ENCODE peak calls at places on chromosome 21, in six cellular contexts. W is left lobe of liver, N is iPS DF 19.7, T is heart left ventricle, R is T1000, S is GM10248. L is an unnamed sample.
A peak's percentile ranks its signal among the peaks of the same experiment; 100 is the strongest.

GRCh38 chr21:45154511-45155508 is 80.4 kb downstream of the ADARB1 start:
- DNase-seq in W (no peak), N (no peak), T (no peak), R (no peak), S (no peak), L (peak; percentile 81)

GRCh38 chr21:33434770-33435360 is 31.7 kb downstream of the IFNGR2 start:
- DNase-seq in W (no peak), N (no peak), T (no peak), R (peak; percentile 35), S (peak; percentile 86), L (no peak)

GRCh38 chr21:33023574-33024277 is 2.0 kb upstream of the OLIG2 start:
- DNase-seq in W (no peak), N (no peak), T (no peak), R (no peak), S (no peak), L (no peak)

GRCh38 chr21:39669976-39670671 is 57.4 kb downstream of the B3GALT5 start:
- DNase-seq in W (no peak), N (no peak), T (no peak), R (no peak), S (no peak), L (peak; percentile 75)

GRCh38 chr21:41169258-41169576 is 1.3 kb downstream of the BACE2 start:
- DNase-seq in W (no peak), N (no peak), T (no peak), R (no peak), S (no peak), L (no peak)

GRCh38 chr21:32335601-32336575 is 37.2 kb downstream of the MRAP start:
- DNase-seq in W (peak; percentile 40), N (no peak), T (no peak), R (no peak), S (no peak), L (no peak)

GRCh38 chr21:44483288-44484237 is 28.3 kb downstream of the LRRC3 start:
- DNase-seq in W (no peak), N (no peak), T (no peak), R (no peak), S (no peak), L (no peak)

GRCh38 chr21:36465481-36465880 is 14.4 kb downstream of the CLDN14 start:
- DNase-seq in W (no peak), N (no peak), T (no peak), R (no peak), S (no peak), L (no peak)

GRCh38 chr21:44702973-44703730 is 6.2 kb downstream of the KRTAP10-12 start:
- DNase-seq in W (no peak), N (no peak), T (no peak), R (no peak), S (no peak), L (peak; percentile 73)

GRCh38 chr21:38351961-38352521 is 95.2 kb downstream of the KCNJ15 start:
- DNase-seq in W (no peak), N (peak; percentile 50), T (no peak), R (no peak), S (no peak), L (no peak)

GRCh38 chr21:26077523-26077922 is 93.0 kb downstream of the APP start:
- DNase-seq in W (no peak), N (no peak), T (no peak), R (no peak), S (no peak), L (no peak)

GRCh38 chr21:15066231-15066577 is 1.4 kb upstream of the NRIP1 start:
- DNase-seq in W (no peak), N (no peak), T (no peak), R (no peak), S (no peak), L (no peak)

GRCh38 chr21:41754481-41754891 is 12.4 kb downstream of the RIPK4 start:
- DNase-seq in W (no peak), N (no peak), T (no peak), R (no peak), S (no peak), L (no peak)

GRCh38 chr21:44878053-44878982 is 4.8 kb upstream of the PTTG1IP start:
- DNase-seq in W (peak; percentile 76), N (no peak), T (no peak), R (no peak), S (no peak), L (no peak)

GRCh38 chr21:41247561-41247968 is 69.0 kb upstream of the FAM3B start:
- DNase-seq in W (peak; percentile 53), N (no peak), T (peak; percentile 23), R (no peak), S (no peak), L (peak; percentile 73)

GRCh38 chr21:25838809-25839208 is 104.0 kb downstream of the GABPA start:
- DNase-seq in W (no peak), N (no peak), T (no peak), R (no peak), S (no peak), L (no peak)

GRCh38 chr21:19731251-19731650 is 1267.0 kb upstream of the NCAM2 start:
- DNase-seq in W (no peak), N (no peak), T (no peak), R (no peak), S (no peak), L (no peak)

GRCh38 chr21:41715649-41716321 is 51.1 kb downstream of the RIPK4 start:
- DNase-seq in W (peak; percentile 69), N (no peak), T (no peak), R (peak; percentile 6), S (no peak), L (no peak)

GRCh38 chr21:27645285-27645684 is 678.4 kb upstream of the ADAMTS5 start:
- DNase-seq in W (no peak), N (no peak), T (no peak), R (no peak), S (no peak), L (no peak)

GRCh38 chr21:38788275-38788911 is 17.3 kb upstream of the ETS2 start:
- DNase-seq in W (no peak), N (no peak), T (no peak), R (no peak), S (no peak), L (no peak)

GRCh38 chr21:41426656-41427311 is 745 bp downstream of the MX1 start:
- DNase-seq in W (no peak), N (no peak), T (peak; percentile 22), R (no peak), S (peak; percentile 42), L (peak; percentile 83)

GRCh38 chr21:42198949-42199348 is 20.0 kb upstream of the ABCG1 start:
- DNase-seq in W (peak; percentile 16), N (no peak), T (no peak), R (no peak), S (no peak), L (no peak)

GRCh38 chr21:35243171-35243570 is 194.1 kb upstream of the RUNX1 start:
- DNase-seq in W (no peak), N (no peak), T (no peak), R (no peak), S (no peak), L (no peak)

GRCh38 chr21:33976082-33976979 is 60.7 kb upstream of the ATP5PO start:
- DNase-seq in W (peak; percentile 21), N (no peak), T (peak; percentile 43), R (peak; percentile 64), S (peak; percentile 63), L (peak; percentile 80)

GRCh38 chr21:33848252-33848953 is 67.2 kb downstream of the ATP5PO start:
- DNase-seq in W (no peak), N (no peak), T (no peak), R (no peak), S (no peak), L (no peak)

GRCh38 chr21:29829514-29830255 is 110.1 kb downstream of the GRIK1 start:
- DNase-seq in W (no peak), N (no peak), T (no peak), R (no peak), S (no peak), L (no peak)

GRCh38 chr21:45002381-45003204 is 62.8 kb downstream of the SLX9 start:
- DNase-seq in W (no peak), N (no peak), T (no peak), R (no peak), S (no peak), L (no peak)

GRCh38 chr21:41777934-41778815 is 11.3 kb upstream of the RIPK4 start:
- DNase-seq in W (peak; percentile 83), N (peak; percentile 72), T (peak; percentile 76), R (peak; percentile 70), S (no peak), L (peak; percentile 95)

GRCh38 chr21:21997390-21998333 is 999.5 kb downstream of the NCAM2 start:
- DNase-seq in W (no peak), N (no peak), T (no peak), R (no peak), S (no peak), L (no peak)

GRCh38 chr21:39217356-39218081 is 34.3 kb upstream of the PSMG1 start:
- DNase-seq in W (no peak), N (no peak), T (no peak), R (no peak), S (no peak), L (no peak)

GRCh38 chr21:14917762-14918161 is 147.0 kb downstream of the NRIP1 start:
- DNase-seq in W (no peak), N (no peak), T (no peak), R (no peak), S (no peak), L (no peak)

GRCh38 chr21:35635261-35635660 is 425.1 kb downstream of the SETD4 start:
- DNase-seq in W (no peak), N (no peak), T (no peak), R (peak; percentile 50), S (no peak), L (no peak)